ENCODE peak calls at places on chromosomes 4 and X, in ten cellular contexts. Y is pancreas, E is psoas muscle, H is NB4, N is A673, Q is mucosa of descending colon, S is left ventricle myocardium inferior, G is fibroblast of mammary gland, W is H7, U is AG04450. B is an unnamed sample.

GRCh38 chr4:184420881-184421416 is 53.4 kb downstream of the IRF2 start:
- DNase-seq in Y (no peak), G (no peak), N (peak), W (no peak), E (no peak), U (no peak), H (no peak), S (no peak), Q (no peak), B (no peak)

GRCh38 chr4:123113193-123113592 is 190.8 kb upstream of the NUDT6 start:
- DNase-seq in N (no peak), Y (no peak), G (no peak), E (no peak), S (no peak), Q (no peak), H (no peak), U (no peak), W (no peak), B (no peak)

GRCh38 chr4:105551968-105552746 is at the start of gene ARHGEF38:
- DNase-seq in U (no peak), N (peak), Y (peak), E (no peak), S (no peak), Q (peak), W (no peak), G (peak), H (no peak), B (peak)

GRCh38 chr4:123398151-123398802 is 1.7 kb downstream of the SPRY1 start:
- DNase-seq in U (no peak), S (peak), N (peak), Q (peak), W (peak), Y (peak), E (peak), G (peak), H (peak), B (peak)

GRCh38 chr4:72858328-72858727 is 211.2 kb downstream of the COX18 start:
- DNase-seq in H (no peak), W (no peak), N (no peak), U (peak), E (no peak), G (peak), Y (no peak), Q (no peak), S (no peak), B (no peak)

GRCh38 chrX:48802813-48803261 is 970 bp downstream of the HDAC6 start:
- DNase-seq in N (no peak), H (no peak), Q (no peak), W (no peak), Y (no peak), G (peak), E (no peak), U (no peak), S (no peak), B (no peak)

GRCh38 chr4:153393397-153393796 is 48.9 kb downstream of the MND1 start:
- DNase-seq in S (no peak), W (no peak), H (no peak), Q (peak), U (peak), N (no peak), G (peak), Y (no peak), E (peak), B (no peak)

GRCh38 chr4:54230479-54231418 is 1.7 kb downstream of the PDGFRA start:
- DNase-seq in Q (no peak), S (peak), G (peak), W (peak), Y (no peak), U (no peak), H (no peak), N (no peak), E (peak), B (peak)

GRCh38 chr4:169899295-169899694 is 126.9 kb downstream of the MFAP3L start:
- DNase-seq in N (peak), S (no peak), G (no peak), E (no peak), W (no peak), H (no peak), Q (no peak), Y (no peak), U (no peak), B (no peak)

GRCh38 chr4:166827653-166828052 is 406.6 kb downstream of the SPOCK3 start:
- DNase-seq in G (no peak), Y (no peak), W (no peak), U (no peak), Q (no peak), S (no peak), N (no peak), H (no peak), E (no peak), B (no peak)

GRCh38 chr4:150782311-150782710 is 200.4 kb downstream of the MAB21L2 start:
- DNase-seq in U (no peak), Q (no peak), S (no peak), E (no peak), G (no peak), H (no peak), Y (no peak), N (peak), W (no peak), B (no peak)

GRCh38 chr4:25861951-25862410 is 807 bp downstream of the SEL1L3 start:
- DNase-seq in W (peak), Y (peak), N (peak), S (peak), Q (peak), E (no peak), U (no peak), G (peak), H (peak), B (peak)

GRCh38 chr4:83340692-83341343 is 6.2 kb upstream of the HPSE start:
- DNase-seq in E (no peak), S (no peak), Y (no peak), N (no peak), G (no peak), H (peak), U (no peak), W (no peak), Q (no peak), B (no peak)

GRCh38 chrX:124651031-124651430 is 304.7 kb downstream of the SH2D1A start:
- DNase-seq in H (no peak), N (no peak), Q (no peak), S (no peak), W (no peak), E (no peak), G (no peak), U (no peak), Y (no peak), B (no peak)
- H3K4me3 ChIP-seq in H (no peak), N (no peak), Q (no peak), S (no peak), W (no peak), E (no peak), G (no peak), U (no peak), Y (no peak), B (no peak)

GRCh38 chr4:27087306-27088045 is 226.8 kb downstream of the STIM2 start:
- DNase-seq in E (no peak), U (no peak), S (no peak), G (no peak), H (no peak), W (no peak), Q (no peak), Y (no peak), N (no peak), B (no peak)

GRCh38 chr4:27088491-27088890 is 227.8 kb downstream of the STIM2 start:
- DNase-seq in N (peak), Q (peak), H (peak), W (no peak), U (no peak), G (no peak), S (no peak), E (no peak), Y (no peak), B (no peak)

GRCh38 chr4:27082786-27083185 is 222.1 kb downstream of the STIM2 start:
- DNase-seq in U (no peak), E (no peak), S (no peak), W (no peak), H (no peak), Y (no peak), N (no peak), G (no peak), Q (no peak), B (no peak)

GRCh38 chr4:27081675-27082579 is 221.3 kb downstream of the STIM2 start:
- DNase-seq in S (no peak), U (no peak), N (no peak), H (no peak), Q (no peak), E (no peak), G (no peak), Y (no peak), W (no peak), B (no peak)

DNA sequence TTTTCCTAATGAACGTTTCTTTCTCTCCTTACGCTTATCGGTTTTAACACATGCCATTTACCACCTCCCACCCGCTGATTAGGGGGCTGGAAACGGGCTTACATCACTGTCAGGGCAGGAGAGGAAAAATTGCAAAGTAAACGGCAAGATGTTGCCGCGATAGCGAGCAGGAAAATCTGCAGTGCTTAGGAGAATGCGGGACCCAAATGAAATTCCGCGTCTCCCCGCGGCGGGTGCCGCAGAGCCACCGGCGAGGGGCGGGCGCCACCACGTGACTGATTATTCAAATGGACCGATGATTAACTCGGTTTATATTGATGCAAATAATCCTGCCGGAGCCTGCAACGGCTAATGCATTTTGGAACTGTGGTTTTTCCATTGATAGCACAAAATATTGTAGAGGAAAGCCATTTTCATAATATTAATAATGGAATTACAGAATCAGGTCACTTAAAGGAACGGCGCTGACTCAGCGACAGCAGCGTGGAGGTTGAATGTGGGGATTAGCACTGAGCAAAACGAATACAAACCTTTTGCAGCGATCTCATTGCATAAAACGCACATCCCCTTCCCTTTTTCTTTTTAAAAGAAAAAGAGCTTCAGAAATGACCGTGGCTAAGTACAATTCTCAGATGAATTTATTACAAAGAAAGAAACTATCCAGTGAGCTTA is 224.2 kb downstream of the STIM2 start:
- DNase-seq in E (no peak), H (peak), W (peak), N (peak), U (no peak), G (peak), Y (no peak), Q (peak), S (peak), B (no peak)
- H3K4me3 ChIP-seq in E (peak), H (no peak), W (peak), N (peak), U (peak), G (peak), Y (no peak), Q (no peak), S (peak), B (no peak)

GRCh38 chr4:94491322-94491721 is 39.6 kb downstream of the PDLIM5 start:
- DNase-seq in N (no peak), Y (no peak), S (no peak), E (no peak), H (no peak), U (no peak), W (no peak), G (peak), Q (no peak), B (no peak)
- H3K4me3 ChIP-seq in N (no peak), Y (no peak), S (peak), E (no peak), H (no peak), U (no peak), W (no peak), G (no peak), Q (no peak), B (no peak)

GRCh38 chrX:129954804-129955203 is 27.6 kb upstream of the BCORL1 start:
- DNase-seq in W (no peak), S (no peak), N (no peak), Y (no peak), E (no peak), H (no peak), G (no peak), Q (no peak), U (no peak), B (no peak)

GRCh38 chrX:129957241-129958099 is 25.0 kb upstream of the BCORL1 start:
- DNase-seq in Y (peak), H (peak), G (peak), U (no peak), S (peak), E (peak), W (peak), Q (peak), N (peak), B (peak)

GRCh38 chrX:129956765-129957164 is 25.7 kb upstream of the BCORL1 start:
- DNase-seq in N (no peak), Q (no peak), W (no peak), H (no peak), Y (no peak), S (no peak), E (no peak), G (no peak), U (no peak), B (no peak)

GRCh38 chrX:129955682-129956081 is 26.8 kb upstream of the BCORL1 start:
- DNase-seq in S (no peak), H (no peak), E (no peak), W (no peak), G (no peak), N (no peak), U (no peak), Y (no peak), Q (no peak), B (no peak)

GRCh38 chrX:129956145-129956544 is 26.3 kb upstream of the BCORL1 start:
- DNase-seq in E (no peak), U (no peak), Q (no peak), N (no peak), H (no peak), Y (no peak), W (no peak), S (no peak), G (no peak), B (no peak)
- H3K4me3 ChIP-seq in E (no peak), U (no peak), Q (no peak), N (no peak), H (no peak), Y (no peak), W (peak), S (no peak), G (no peak), B (no peak)

GRCh38 chr4:98606879-98607278 is 51.5 kb downstream of the TSPAN5 start:
- DNase-seq in Y (no peak), N (no peak), U (no peak), G (no peak), H (no peak), E (no peak), Q (no peak), S (no peak), W (peak), B (no peak)
- H3K4me3 ChIP-seq in Y (no peak), N (no peak), U (no peak), G (no peak), H (no peak), E (no peak), Q (no peak), S (no peak), W (no peak), B (no peak)

B was measured in left lung.